ENCODE peak calls at places on chromosomes 16 and 17, in six cellular contexts. One of them, this sample, is unnamed.

GRCh38 chr17:73126716-73127473 is 34.4 kb upstream of the SLC39A11 start:
- DNase-seq in endothelial cell: no peak
- DNase-seq in uterus: no peak
- DNase-seq in Peyer's patch: no peak
- DNase-seq in GM04504: no peak
- DNase-seq in progenitor cell of endocrine pancreas: no peak
- DNase-seq in this sample: no peak

GRCh38 chr17:45747907-45748306 is 36.2 kb upstream of the CRHR1 start:
- DNase-seq in Peyer's patch: no peak
- DNase-seq in endothelial cell: no peak
- DNase-seq in GM04504: no peak
- DNase-seq in progenitor cell of endocrine pancreas: no peak
- DNase-seq in uterus: no peak
- DNase-seq in this sample: no peak

GRCh38 chr16:54657709-54658102 is 273.0 kb upstream of the IRX5 start:
- DNase-seq in progenitor cell of endocrine pancreas: no peak
- DNase-seq in uterus: no peak
- DNase-seq in Peyer's patch: no peak
- DNase-seq in endothelial cell: no peak
- DNase-seq in GM04504: no peak
- DNase-seq in this sample: no peak

GRCh38 chr17:74334393-74335039 is 8.5 kb downstream of the KIF19 start:
- DNase-seq in Peyer's patch: no peak
- DNase-seq in uterus: no peak
- DNase-seq in progenitor cell of endocrine pancreas: no peak
- DNase-seq in endothelial cell: no peak
- DNase-seq in GM04504: no peak
- DNase-seq in this sample: no peak

GRCh38 chr17:75661531-75661930 is 5.4 kb downstream of the RECQL5 start:
- DNase-seq in Peyer's patch: no peak
- DNase-seq in endothelial cell: no peak
- DNase-seq in GM04504: no peak
- DNase-seq in uterus: no peak
- DNase-seq in progenitor cell of endocrine pancreas: no peak
- DNase-seq in this sample: no peak

GRCh38 chr16:85753976-85754375 is 3.1 kb upstream of the C16orf74 start:
- DNase-seq in Peyer's patch: peak; percentile 39
- DNase-seq in progenitor cell of endocrine pancreas: no peak
- DNase-seq in uterus: no peak
- DNase-seq in endothelial cell: no peak
- DNase-seq in GM04504: no peak
- DNase-seq in this sample: peak; percentile 28

GRCh38 chr16:23491490-23492391 is 18.6 kb downstream of the GGA2 start:
- DNase-seq in uterus: no peak
- DNase-seq in endothelial cell: no peak
- DNase-seq in Peyer's patch: no peak
- DNase-seq in progenitor cell of endocrine pancreas: no peak
- DNase-seq in GM04504: peak; percentile 3
- DNase-seq in this sample: no peak

GRCh38 chr17:46772013-46772878 is 46.2 kb downstream of the WNT3 start:
- DNase-seq in Peyer's patch: no peak
- DNase-seq in GM04504: no peak
- DNase-seq in uterus: no peak
- DNase-seq in endothelial cell: no peak
- DNase-seq in progenitor cell of endocrine pancreas: no peak
- DNase-seq in this sample: peak; percentile 73

GRCh38 chr16:57480127-57480753 is 6.1 kb downstream of the DOK4 start:
- DNase-seq in GM04504: no peak
- DNase-seq in uterus: peak; percentile 56
- DNase-seq in progenitor cell of endocrine pancreas: no peak
- DNase-seq in endothelial cell: no peak
- DNase-seq in Peyer's patch: no peak
- DNase-seq in this sample: peak; percentile 96

GRCh38 chr16:54928421-54929089 is 2.1 kb upstream of the IRX5 start:
- DNase-seq in Peyer's patch: no peak
- DNase-seq in endothelial cell: peak; percentile 77
- DNase-seq in GM04504: peak; percentile 34
- DNase-seq in uterus: peak; percentile 55
- DNase-seq in progenitor cell of endocrine pancreas: no peak
- DNase-seq in this sample: peak; percentile 8

GRCh38 chr16:56422896-56423441 is 2.4 kb downstream of the AMFR start:
- DNase-seq in uterus: no peak
- DNase-seq in endothelial cell: no peak
- DNase-seq in Peyer's patch: no peak
- DNase-seq in progenitor cell of endocrine pancreas: no peak
- DNase-seq in GM04504: no peak
- DNase-seq in this sample: no peak